ENCODE peak calls at places on chromosomes 4 and X, in seven cellular contexts. One of them, this sample, is unnamed.

GRCh38 chrX:38505583-38505982 is 55.8 kb upstream of the TSPAN7 start:
- DNase-seq in A549: no peak
- DNase-seq in HCT116: no peak
- DNase-seq in IMR-90: no peak
- DNase-seq in HepG2: no peak
- DNase-seq in K562: no peak
- DNase-seq in H1: no peak
- DNase-seq in this sample: no peak

GRCh38 chr4:61805979-61806378 is 605.9 kb downstream of the ADGRL3 start:
- DNase-seq in HCT116: no peak
- DNase-seq in K562: no peak
- DNase-seq in H1: no peak
- DNase-seq in A549: no peak
- DNase-seq in IMR-90: no peak
- DNase-seq in HepG2: no peak
- DNase-seq in this sample: no peak

GRCh38 chr4:6657242-6658203 is 17.0 kb downstream of the MRFAP1 start:
- DNase-seq in H1: no peak
- DNase-seq in A549: no peak
- DNase-seq in HepG2: no peak
- DNase-seq in K562: no peak
- DNase-seq in HCT116: no peak
- DNase-seq in IMR-90: no peak
- DNase-seq in this sample: no peak

GRCh38 chrX:71177327-71177726 is 32.7 kb downstream of the NLGN3 start:
- DNase-seq in K562: no peak
- DNase-seq in IMR-90: no peak
- DNase-seq in A549: no peak
- DNase-seq in H1: no peak
- DNase-seq in HCT116: no peak
- DNase-seq in HepG2: peak; percentile 14
- DNase-seq in this sample: no peak

GRCh38 chr4:22514001-22514400 is 1.9 kb downstream of the ADGRA3 start:
- DNase-seq in HepG2: peak; percentile 35
- DNase-seq in K562: no peak
- DNase-seq in IMR-90: peak; percentile 91
- DNase-seq in A549: peak; percentile 6
- DNase-seq in H1: no peak
- DNase-seq in HCT116: no peak
- DNase-seq in this sample: no peak

GRCh38 chr4:159410076-159410777 is 307.3 kb downstream of the RAPGEF2 start:
- DNase-seq in A549: no peak
- DNase-seq in K562: no peak
- DNase-seq in HepG2: no peak
- DNase-seq in H1: no peak
- DNase-seq in IMR-90: peak; percentile 63
- DNase-seq in HCT116: no peak
- DNase-seq in this sample: no peak

GRCh38 chrX:63657821-63658220 is 127.2 kb downstream of the ARHGEF9 start:
- DNase-seq in HepG2: no peak
- DNase-seq in IMR-90: peak; percentile 78
- DNase-seq in A549: no peak
- DNase-seq in K562: no peak
- DNase-seq in H1: no peak
- DNase-seq in HCT116: peak; percentile 0
- DNase-seq in this sample: no peak

GRCh38 chr4:683247-683897 is 5.6 kb downstream of the SLC49A3 start:
- DNase-seq in IMR-90: no peak
- DNase-seq in HepG2: no peak
- DNase-seq in A549: no peak
- DNase-seq in HCT116: no peak
- DNase-seq in H1: no peak
- DNase-seq in K562: no peak
- DNase-seq in this sample: no peak

GRCh38 chr4:7013171-7013570 is 30.0 kb upstream of the TADA2B start:
- DNase-seq in A549: no peak
- DNase-seq in HCT116: no peak
- DNase-seq in H1: no peak
- DNase-seq in IMR-90: no peak
- DNase-seq in K562: no peak
- DNase-seq in HepG2: no peak
- DNase-seq in this sample: no peak

GRCh38 chr4:121256887-121257426 is 92.8 kb upstream of the TNIP3 start:
- DNase-seq in A549: no peak
- DNase-seq in K562: no peak
- DNase-seq in HepG2: no peak
- DNase-seq in H1: no peak
- DNase-seq in IMR-90: no peak
- DNase-seq in HCT116: no peak
- DNase-seq in this sample: no peak

GRCh38 chr4:113869743-113870375 is 108.3 kb upstream of the CAMK2D start:
- DNase-seq in HepG2: no peak
- DNase-seq in IMR-90: peak; percentile 74
- DNase-seq in HCT116: peak; percentile 1
- DNase-seq in A549: no peak
- DNase-seq in H1: no peak
- DNase-seq in K562: no peak
- DNase-seq in this sample: peak; percentile 54

GRCh38 chrX:12138366-12139313 is at the start of gene FRMPD4:
- DNase-seq in H1: peak; percentile 57
- DNase-seq in HepG2: no peak
- DNase-seq in IMR-90: peak; percentile 24
- DNase-seq in A549: no peak
- DNase-seq in HCT116: no peak
- DNase-seq in K562: no peak
- DNase-seq in this sample: no peak

GRCh38 chr4:184756399-184756798 is 22.5 kb upstream of the CENPU start:
- DNase-seq in A549: no peak
- DNase-seq in HepG2: no peak
- DNase-seq in H1: no peak
- DNase-seq in IMR-90: peak; percentile 47
- DNase-seq in K562: no peak
- DNase-seq in HCT116: no peak
- DNase-seq in this sample: no peak

GRCh38 chrX:112512509-112512908 is 167.2 kb downstream of the LHFPL1 start:
- DNase-seq in A549: no peak
- DNase-seq in K562: no peak
- DNase-seq in H1: no peak
- DNase-seq in HCT116: peak; percentile 0
- DNase-seq in IMR-90: peak; percentile 4
- DNase-seq in HepG2: no peak
- DNase-seq in this sample: no peak

GRCh38 chr4:121551881-121552280 is 144.9 kb downstream of the ANXA5 start:
- DNase-seq in HepG2: peak; percentile 14
- DNase-seq in HCT116: no peak
- DNase-seq in K562: no peak
- DNase-seq in IMR-90: no peak
- DNase-seq in H1: no peak
- DNase-seq in A549: no peak
- DNase-seq in this sample: no peak

GRCh38 chrX:57445046-57445445 is 146.8 kb upstream of the ZXDB start:
- DNase-seq in A549: no peak
- DNase-seq in H1: no peak
- DNase-seq in HepG2: no peak
- DNase-seq in HCT116: no peak
- DNase-seq in IMR-90: no peak
- DNase-seq in K562: no peak
- DNase-seq in this sample: no peak

GRCh38 chrX:153723351-153724251 is 586 bp downstream of the BCAP31 start:
- DNase-seq in HCT116: no peak
- DNase-seq in K562: peak; percentile 62
- DNase-seq in IMR-90: peak; percentile 37
- DNase-seq in H1: peak; percentile 63
- DNase-seq in A549: peak; percentile 66
- DNase-seq in HepG2: peak; percentile 59
- DNase-seq in this sample: no peak

GRCh38 chr4:45554423-45554822 is 569.4 kb downstream of the GABRG1 start:
- DNase-seq in A549: no peak
- DNase-seq in IMR-90: no peak
- DNase-seq in H1: no peak
- DNase-seq in HepG2: no peak
- DNase-seq in K562: no peak
- DNase-seq in HCT116: no peak
- DNase-seq in this sample: no peak

GRCh38 chr4:94828882-94829281 is 71.1 kb downstream of the BMPR1B start:
- DNase-seq in IMR-90: no peak
- DNase-seq in K562: no peak
- DNase-seq in A549: no peak
- DNase-seq in HCT116: no peak
- DNase-seq in H1: no peak
- DNase-seq in HepG2: no peak
- DNase-seq in this sample: no peak

GRCh38 chrX:39896951-39897740 is 200.6 kb downstream of the BCOR start:
- DNase-seq in HCT116: no peak
- DNase-seq in K562: peak; percentile 29
- DNase-seq in H1: peak; percentile 52
- DNase-seq in HepG2: peak; percentile 24
- DNase-seq in A549: no peak
- DNase-seq in IMR-90: peak; percentile 62
- DNase-seq in this sample: no peak

GRCh38 chrX:13103111-13103913 is 58.9 kb upstream of the FAM9C start:
- DNase-seq in K562: no peak
- DNase-seq in IMR-90: no peak
- DNase-seq in HCT116: no peak
- DNase-seq in A549: no peak
- DNase-seq in H1: no peak
- DNase-seq in HepG2: no peak
- DNase-seq in this sample: no peak

GRCh38 chr4:48002267-48002666 is 14.2 kb downstream of the CNGA1 start:
- DNase-seq in HCT116: no peak
- DNase-seq in K562: no peak
- DNase-seq in IMR-90: no peak
- DNase-seq in A549: no peak
- DNase-seq in H1: no peak
- DNase-seq in HepG2: no peak
- DNase-seq in this sample: no peak

GRCh38 chrX:125150231-125150630 is 169.4 kb upstream of the TEX13C start:
- DNase-seq in K562: no peak
- DNase-seq in HCT116: no peak
- DNase-seq in A549: no peak
- DNase-seq in H1: no peak
- DNase-seq in IMR-90: peak; percentile 0
- DNase-seq in HepG2: no peak
- DNase-seq in this sample: no peak

DNA sequence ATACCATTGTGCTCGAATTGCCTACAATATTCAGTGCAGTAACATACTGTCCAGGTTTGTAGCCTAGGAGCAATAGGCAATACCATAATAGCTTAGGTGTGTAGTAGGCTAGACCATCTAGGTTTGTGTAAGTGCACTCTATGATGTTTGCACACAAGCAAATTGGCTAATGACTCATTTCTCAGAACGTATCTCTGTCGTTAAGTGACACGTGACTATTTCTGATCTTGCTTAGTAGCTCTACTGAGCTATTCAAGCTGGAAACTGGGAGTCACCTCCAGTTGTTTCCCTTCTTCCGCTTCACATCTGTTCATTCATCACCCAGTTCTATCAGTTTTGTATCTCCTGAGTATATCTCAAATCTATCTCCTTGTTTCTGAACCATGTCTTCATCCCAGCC is 86.1 kb downstream of the HNRNPD start:
- DNase-seq in IMR-90: no peak
- DNase-seq in K562: no peak
- DNase-seq in HepG2: no peak
- DNase-seq in H1: no peak
- DNase-seq in A549: no peak
- DNase-seq in HCT116: no peak
- DNase-seq in this sample: no peak
- TF ChIP-seq CEBPB in IMR-90: no peak
- TF ChIP-seq CEBPB in K562: no peak
- TF ChIP-seq CEBPB in HepG2: no peak
- TF ChIP-seq CEBPB in H1: no peak
- TF ChIP-seq CEBPB in A549: no peak
- TF ChIP-seq CEBPB in HCT116: no peak
- TF ChIP-seq CEBPB in this sample: no peak

DNA sequence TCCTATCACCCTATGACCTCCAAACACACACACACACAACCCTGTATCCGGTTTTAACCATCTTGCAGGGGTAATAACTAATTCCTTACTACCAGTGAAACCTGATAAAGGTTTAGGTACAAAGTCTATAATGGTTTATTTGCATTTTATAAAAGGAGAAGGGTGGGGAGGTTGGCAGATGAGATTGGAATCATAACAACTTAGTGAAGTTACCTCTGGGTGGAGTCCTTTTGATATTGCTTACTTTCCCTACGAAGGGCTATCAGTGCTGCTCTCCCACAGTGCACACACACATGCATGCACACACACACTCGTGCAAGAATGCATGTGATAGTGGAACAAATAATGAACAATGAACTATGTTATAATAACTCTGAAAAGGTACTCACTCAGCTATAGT is 56.1 kb downstream of the CCSER1 start:
- DNase-seq in IMR-90: no peak
- DNase-seq in H1: no peak
- DNase-seq in K562: no peak
- DNase-seq in HCT116: no peak
- DNase-seq in HepG2: no peak
- DNase-seq in A549: no peak
- DNase-seq in this sample: no peak
- TF ChIP-seq CEBPB in IMR-90: no peak
- TF ChIP-seq CEBPB in H1: no peak
- TF ChIP-seq CEBPB in K562: no peak
- TF ChIP-seq CEBPB in HCT116: no peak
- TF ChIP-seq CEBPB in HepG2: no peak
- TF ChIP-seq CEBPB in A549: no peak
- TF ChIP-seq CEBPB in this sample: no peak

DNA sequence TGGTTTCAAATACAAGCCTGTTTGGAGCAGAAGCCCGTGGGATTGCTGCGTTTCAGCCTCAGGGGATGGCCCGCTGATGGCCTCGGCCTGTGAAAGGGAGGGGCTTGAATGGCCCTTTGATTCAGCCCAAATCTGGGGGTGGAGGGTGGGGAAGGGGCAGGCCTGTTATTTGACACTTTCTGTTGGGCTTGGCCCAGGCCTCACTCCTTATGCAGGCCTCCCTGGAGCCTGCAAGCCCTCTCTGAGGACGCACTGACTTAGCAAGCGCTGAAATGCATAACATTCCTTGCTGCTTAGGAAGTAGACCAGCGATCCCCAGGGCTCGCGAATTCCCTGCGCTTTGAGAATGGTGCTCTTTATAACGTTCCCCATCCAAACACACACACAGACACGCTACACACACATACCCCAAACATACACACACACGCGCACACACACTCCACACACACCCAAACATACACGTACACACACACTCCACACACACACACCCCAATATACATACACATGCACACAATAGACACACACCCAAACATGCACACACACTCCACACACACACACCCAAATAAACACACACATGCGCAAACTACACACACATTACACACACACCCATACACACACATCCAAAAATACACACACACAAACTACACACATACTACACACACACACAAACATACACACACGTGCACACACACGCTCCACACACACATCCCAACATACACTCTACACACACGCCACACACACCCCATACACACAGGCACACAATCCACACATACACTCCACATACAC is 29.6 kb downstream of the TLR10 start:
- DNase-seq in A549: no peak
- DNase-seq in HepG2: peak; percentile 38
- DNase-seq in K562: no peak
- DNase-seq in H1: peak; percentile 68
- DNase-seq in IMR-90: peak; percentile 99
- DNase-seq in HCT116: peak; percentile 81
- DNase-seq in this sample: no peak
- TF ChIP-seq CEBPB in A549: no peak
- TF ChIP-seq CEBPB in HepG2: no peak
- TF ChIP-seq CEBPB in K562: no peak
- TF ChIP-seq CEBPB in H1: no peak
- TF ChIP-seq CEBPB in IMR-90: no peak
- TF ChIP-seq CEBPB in HCT116: no peak
- TF ChIP-seq CEBPB in this sample: no peak

GRCh38 chr4:172982151-172982590 is 186.4 kb upstream of the GALNT7 start:
- DNase-seq in A549: peak; percentile 17
- DNase-seq in IMR-90: peak; percentile 92
- DNase-seq in HCT116: peak; percentile 69
- DNase-seq in K562: no peak
- DNase-seq in HepG2: no peak
- DNase-seq in H1: no peak
- DNase-seq in this sample: peak; percentile 33
- TF ChIP-seq CEBPB in A549: no peak
- TF ChIP-seq CEBPB in IMR-90: no peak
- TF ChIP-seq CEBPB in HCT116: peak; percentile 66
- TF ChIP-seq CEBPB in K562: no peak
- TF ChIP-seq CEBPB in HepG2: no peak
- TF ChIP-seq CEBPB in H1: no peak
- TF ChIP-seq CEBPB in this sample: no peak

This sample was measured in GM12878.